ENCODE peak calls at places on chromosome 12, in seven cellular contexts. T is fibroblast of lung, V is GM13977, H is foreskin fibroblast, U is omental fat pad, K is coronary artery, B is lower leg skin. E is an unnamed sample.

GRCh38 chr12:68334136-68334535 is 2.0 kb upstream of the MDM1 start:
- DNase-seq in H (no peak), U (no peak), K (no peak), B (no peak), V (peak), T (no peak), E (no peak)

GRCh38 chr12:131242741-131243496 is 289.2 kb downstream of the ADGRD1 start:
- DNase-seq in H (no peak), K (no peak), B (no peak), T (no peak), U (no peak), V (no peak), E (no peak)

GRCh38 chr12:103986823-103987222 is 21.2 kb downstream of the TDG start:
- DNase-seq in H (peak), U (no peak), B (no peak), K (no peak), V (no peak), T (peak), E (peak)

GRCh38 chr12:13177373-13177772 is 19.2 kb upstream of the EMP1 start:
- DNase-seq in K (no peak), H (peak), B (no peak), V (no peak), U (no peak), T (no peak), E (no peak)

GRCh38 chr12:117148642-117149041 is 41.6 kb downstream of the FBXO21 start:
- DNase-seq in T (peak), H (no peak), K (no peak), V (no peak), U (no peak), B (no peak), E (no peak)

GRCh38 chr12:130831876-130832405 is 7.1 kb downstream of the STX2 start:
- DNase-seq in B (no peak), V (no peak), K (peak), U (no peak), H (no peak), T (no peak), E (no peak)

GRCh38 chr12:114888928-114889327 is 205.0 kb upstream of the TBX3 start:
- DNase-seq in V (no peak), U (no peak), K (no peak), H (no peak), B (no peak), T (no peak), E (no peak)

GRCh38 chr12:71671816-71672215 is 7.7 kb downstream of the THAP2 start:
- DNase-seq in K (no peak), U (no peak), B (no peak), V (no peak), T (no peak), H (no peak), E (no peak)

GRCh38 chr12:111330800-111331752 is 37.8 kb downstream of the PHETA1 start:
- DNase-seq in V (no peak), H (peak), B (no peak), U (no peak), T (peak), K (no peak), E (peak)

GRCh38 chr12:2054091-2055018 is 1.6 kb downstream of the CACNA1C start:
- DNase-seq in K (no peak), T (no peak), V (no peak), U (no peak), B (no peak), H (peak), E (no peak)

GRCh38 chr12:2051700-2052625 is 824 bp upstream of the CACNA1C start:
- DNase-seq in T (no peak), K (no peak), H (peak), V (no peak), B (no peak), U (no peak), E (no peak)

GRCh38 chr12:2049604-2050540 is 2.9 kb upstream of the CACNA1C start:
- DNase-seq in T (peak), U (no peak), B (no peak), H (peak), V (no peak), K (no peak), E (no peak)

GRCh38 chr12:2053675-2054070 is 886 bp downstream of the CACNA1C start:
- DNase-seq in B (no peak), H (peak), K (no peak), V (no peak), T (no peak), U (no peak), E (no peak)

DNA sequence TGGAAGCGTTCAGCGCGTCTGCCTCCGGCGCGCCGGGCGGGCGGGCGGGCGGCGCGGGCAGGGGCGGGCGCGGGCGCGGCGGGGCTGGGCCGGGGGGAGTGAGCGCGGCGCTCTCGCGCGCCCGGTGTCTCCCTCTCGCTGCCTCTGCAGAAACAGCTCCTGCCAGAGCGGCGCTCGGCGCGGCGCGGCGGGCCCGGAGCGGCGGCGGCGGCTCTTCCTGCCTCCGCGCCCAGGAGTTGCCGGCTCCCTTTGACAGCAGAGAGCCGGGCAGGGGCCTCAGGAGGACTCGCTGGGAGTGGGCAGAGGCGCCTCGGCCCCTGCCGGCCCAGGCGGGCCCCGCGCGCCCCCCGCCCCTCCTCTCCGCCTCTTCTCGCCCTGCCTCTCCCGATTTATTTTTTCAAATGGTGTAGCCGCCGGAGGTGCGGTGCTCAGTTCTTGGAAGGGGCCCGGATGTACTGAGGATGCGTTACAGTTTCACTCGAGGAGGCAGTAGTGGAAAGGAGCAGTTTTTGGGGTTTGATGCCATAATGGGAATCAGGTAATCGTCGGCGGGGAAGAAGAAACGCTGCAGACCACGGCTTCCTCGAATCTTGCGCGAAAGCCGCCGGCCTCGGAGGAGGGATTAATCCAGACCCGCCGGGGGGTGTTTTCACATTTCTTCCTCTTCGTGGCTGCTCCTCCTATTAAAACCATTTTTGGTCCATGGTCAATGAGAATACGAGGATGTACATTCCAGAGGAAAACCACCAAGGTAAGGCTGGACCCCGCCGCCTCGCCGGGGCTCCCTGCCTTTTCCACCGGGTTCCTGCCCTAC is at the start of gene CACNA1C:
- DNase-seq in K (no peak), U (no peak), B (peak), H (peak), T (peak), V (peak), E (no peak)
- TF ChIP-seq CTCF in K (no peak), U (no peak), B (no peak), H (peak), T (no peak), V (no peak), E (peak)

DNA sequence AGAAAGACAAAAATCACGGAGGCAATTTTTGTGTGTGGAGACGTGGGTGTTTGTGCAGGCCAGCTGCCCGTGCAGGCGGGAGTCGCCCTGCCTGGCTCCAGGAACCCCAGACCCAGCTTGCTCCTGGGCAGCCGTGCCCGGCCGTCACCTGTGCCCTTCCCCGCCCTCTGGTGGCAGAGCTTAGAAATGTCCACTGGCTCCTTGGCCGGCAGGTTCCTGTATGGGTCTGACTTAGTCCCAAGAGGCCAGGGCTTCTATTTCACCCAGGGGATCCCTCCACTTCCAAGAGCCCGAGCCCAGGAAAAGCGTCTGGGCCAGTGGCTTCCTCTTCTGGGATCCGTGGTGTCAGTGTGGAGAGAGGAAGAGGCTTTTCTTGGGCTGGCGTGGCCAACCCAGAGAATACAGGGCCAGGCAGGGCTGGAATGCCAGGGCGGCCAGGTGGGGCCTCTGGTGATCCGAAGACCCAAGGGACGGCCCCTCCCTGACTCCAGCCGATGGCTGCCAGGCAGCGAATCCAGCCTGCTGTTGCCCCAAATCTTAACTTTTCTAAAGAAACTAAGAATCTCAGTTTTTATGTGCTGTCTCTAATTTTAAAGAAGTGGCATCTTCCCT is 120.9 kb downstream of the TMEM132C start:
- DNase-seq in K (no peak), B (peak), T (no peak), V (peak), U (peak), H (no peak), E (no peak)
- TF ChIP-seq CTCF in K (no peak), B (no peak), T (no peak), V (peak), U (no peak), H (no peak), E (no peak)

GRCh38 chr12:108646597-108647190 is 13.0 kb upstream of the SELPLG start:
- DNase-seq in K (no peak), T (peak), H (no peak), B (no peak), U (no peak), V (no peak), E (no peak)

GRCh38 chr12:108645686-108646596 is 12.2 kb upstream of the SELPLG start:
- DNase-seq in K (no peak), H (no peak), B (peak), T (no peak), V (no peak), U (no peak), E (no peak)

GRCh38 chr12:108647936-108648287 is 14.2 kb upstream of the SELPLG start:
- DNase-seq in U (no peak), T (no peak), B (peak), H (no peak), K (no peak), V (no peak), E (no peak)

GRCh38 chr12:108648371-108648770 is 14.7 kb upstream of the SELPLG start:
- DNase-seq in V (no peak), K (no peak), U (no peak), T (no peak), H (no peak), B (peak), E (no peak)

GRCh38 chr12:108647199-108647935 is 13.7 kb upstream of the SELPLG start:
- DNase-seq in U (no peak), K (no peak), H (peak), B (peak), T (peak), V (no peak), E (no peak)
- TF ChIP-seq CTCF in U (no peak), K (no peak), H (no peak), B (no peak), T (peak), V (no peak), E (peak)

DNA sequence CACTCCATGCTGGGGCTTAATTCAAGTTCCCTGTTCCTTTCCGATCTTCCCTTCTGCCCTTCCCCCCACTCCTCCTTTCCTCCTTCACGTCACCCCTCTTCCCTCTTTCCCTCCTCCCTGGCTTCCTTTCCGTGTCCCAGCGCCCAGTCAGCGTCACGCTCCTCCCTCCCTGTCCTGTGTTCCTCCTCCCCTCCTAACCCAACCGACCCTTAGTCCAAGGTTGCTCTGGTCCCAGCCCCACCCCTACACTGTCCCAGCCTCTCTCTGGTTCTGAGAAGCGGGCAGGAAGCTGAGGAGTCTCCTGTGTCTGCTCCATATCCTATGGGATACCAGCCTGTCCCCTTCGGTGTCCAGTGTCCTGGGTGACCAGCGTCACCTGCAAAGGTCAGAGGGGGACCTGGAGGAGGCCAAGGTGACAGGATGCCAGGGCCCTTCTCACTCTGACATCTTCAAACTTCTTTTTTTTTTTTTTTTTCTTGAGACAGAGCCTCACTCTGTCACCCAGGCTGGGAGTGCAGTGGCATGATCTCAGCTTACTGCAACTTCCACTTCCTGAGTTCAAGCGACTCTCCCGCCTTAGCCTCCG is 56.2 kb upstream of the TSPAN9 start:
- DNase-seq in K (no peak), H (no peak), U (no peak), B (no peak), V (no peak), T (no peak), E (no peak)
- TF ChIP-seq CTCF in K (no peak), H (no peak), U (no peak), B (no peak), V (no peak), T (no peak), E (no peak)

GRCh38 chr12:66066071-66066928 is 64.2 kb downstream of the LLPH start:
- DNase-seq in H (peak), K (no peak), U (no peak), V (no peak), B (no peak), T (peak), E (no peak)
- TF ChIP-seq CTCF in H (no peak), K (no peak), U (no peak), V (peak), B (no peak), T (no peak), E (no peak)

DNA sequence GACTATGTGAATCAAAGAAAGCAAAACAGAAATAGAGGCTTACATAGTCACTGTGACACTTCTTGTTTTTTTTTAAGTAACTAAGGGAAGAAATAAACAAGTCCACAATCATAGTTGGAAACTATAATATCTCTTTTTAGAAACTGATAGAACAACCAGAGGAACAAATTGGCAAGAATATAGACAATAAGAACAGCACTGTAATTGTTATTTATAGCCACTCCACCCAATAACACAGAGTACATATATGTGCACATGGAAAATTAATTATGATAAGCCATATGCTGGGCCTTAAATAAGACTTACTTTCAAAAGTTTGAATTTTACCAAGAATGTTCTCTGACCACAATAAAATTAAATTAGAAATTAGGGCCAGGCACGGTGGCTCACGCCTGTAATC is 101.1 kb downstream of the PLEKHG7 start:
- DNase-seq in H (no peak), K (no peak), B (no peak), V (no peak), T (no peak), U (no peak), E (no peak)
- TF ChIP-seq CTCF in H (no peak), K (no peak), B (no peak), V (no peak), T (no peak), U (no peak), E (no peak)